ENCODE peak calls at places on chromosomes 7 and 10, in nine cellular contexts. D, M, E, C, T, W, H, F and Z are unnamed samples.

GRCh38 chr7:91843831-91844230 is 36.7 kb downstream of the MTERF1 start:
- DNase-seq in M (no peak), E (no peak), D (no peak), W (no peak), C (no peak), F (no peak), H (no peak), T (no peak), Z (no peak)

GRCh38 chr7:152424348-152425108 is 11.3 kb downstream of the KMT2C start:
- DNase-seq in C (no peak), D (no peak), H (no peak), E (no peak), T (no peak), F (no peak), M (no peak), W (no peak), Z (no peak)

GRCh38 chr7:68573271-68574000 is 1024.8 kb upstream of the AUTS2 start:
- DNase-seq in H (no peak), C (no peak), T (no peak), D (no peak), W (no peak), M (no peak), E (no peak), F (no peak), Z (no peak)

GRCh38 chr7:53110425-53110824 is 75.0 kb downstream of the POM121L12 start:
- DNase-seq in M (no peak), W (no peak), H (no peak), D (no peak), E (no peak), C (no peak), T (no peak), F (no peak), Z (no peak)

GRCh38 chr7:104982308-104982755 is 31.7 kb upstream of the KMT2E start:
- DNase-seq in H (no peak), M (no peak), T (no peak), E (no peak), C (no peak), W (no peak), D (no peak), F (no peak), Z (peak)

GRCh38 chr7:101576993-101577392 is 52.1 kb downstream of the MYL10 start:
- DNase-seq in C (no peak), F (no peak), E (no peak), T (no peak), M (no peak), W (no peak), H (no peak), D (no peak), Z (no peak)

GRCh38 chr10:132520147-132520811 is 17.3 kb upstream of the INPP5A start:
- DNase-seq in W (no peak), F (peak), T (peak), M (no peak), D (no peak), H (no peak), E (no peak), C (peak), Z (no peak)

GRCh38 chr10:116627386-116627933 is 6.7 kb downstream of the PNLIPRP2 start:
- DNase-seq in M (no peak), W (no peak), H (peak), T (peak), F (no peak), D (no peak), E (peak), C (no peak), Z (no peak)

GRCh38 chr10:93072713-93073538 is 767 bp upstream of the CYP26A1 start:
- DNase-seq in C (no peak), M (no peak), W (no peak), F (no peak), D (no peak), E (no peak), H (no peak), T (no peak), Z (no peak)

GRCh38 chr10:113104071-113104470 is 154.0 kb downstream of the TCF7L2 start:
- DNase-seq in T (no peak), D (no peak), M (peak), H (no peak), E (no peak), C (no peak), W (no peak), F (no peak), Z (no peak)

GRCh38 chr7:121578669-121579068 is 182.6 kb upstream of the FAM3C start:
- DNase-seq in E (no peak), C (no peak), M (no peak), H (no peak), F (no peak), W (no peak), D (no peak), T (no peak), Z (no peak)

GRCh38 chr7:4076701-4077294 is 605.3 kb upstream of the FOXK1 start:
- DNase-seq in W (no peak), M (no peak), E (no peak), H (no peak), D (no peak), F (no peak), C (no peak), T (peak), Z (no peak)

GRCh38 chr7:130433336-130433735 is 7.5 kb downstream of the CEP41 start:
- DNase-seq in F (no peak), D (no peak), C (no peak), T (no peak), H (no peak), M (no peak), W (no peak), E (no peak), Z (no peak)

GRCh38 chr10:86956841-86957448 is 470 bp downstream of the MMRN2 start:
- DNase-seq in E (no peak), H (peak), T (no peak), F (no peak), D (no peak), M (no peak), C (peak), W (no peak), Z (no peak)

GRCh38 chr7:102220229-102220850 is 66.3 kb upstream of the SH2B2 start:
- DNase-seq in E (no peak), M (no peak), T (no peak), F (no peak), C (no peak), D (no peak), H (no peak), W (no peak), Z (no peak)

GRCh38 chr7:131506597-131506996 is 49.8 kb downstream of the PODXL start:
- DNase-seq in W (no peak), C (no peak), M (no peak), E (no peak), T (peak), D (no peak), H (peak), F (no peak), Z (no peak)

GRCh38 chr7:6272481-6273323 is at the start of gene CYTH3:
- DNase-seq in W (peak), E (peak), D (no peak), H (peak), F (peak), T (peak), C (peak), M (peak), Z (peak)

GRCh38 chr7:128818694-128819093 is 11.5 kb upstream of the FLNC start:
- DNase-seq in D (no peak), C (no peak), H (no peak), F (no peak), E (no peak), W (no peak), M (no peak), T (no peak), Z (no peak)

GRCh38 chr10:78035025-78035424 is 1.4 kb downstream of the RPS24 start:
- DNase-seq in C (no peak), H (no peak), D (no peak), T (no peak), F (no peak), E (peak), M (no peak), W (no peak), Z (no peak)

GRCh38 chr7:66281678-66282593 is 76.8 kb downstream of the TPST1 start:
- DNase-seq in F (no peak), E (peak), D (no peak), C (no peak), T (no peak), M (no peak), W (no peak), H (no peak), Z (no peak)

GRCh38 chr10:103732339-103732738 is 123.0 kb downstream of the SH3PXD2A start:
- DNase-seq in C (no peak), E (no peak), M (no peak), W (no peak), T (no peak), H (no peak), D (no peak), F (no peak), Z (no peak)

GRCh38 chr10:133567609-133568286 is 2.4 kb upstream of the SYCE1 start:
- DNase-seq in H (no peak), C (no peak), F (no peak), T (no peak), E (no peak), M (no peak), D (no peak), W (no peak), Z (no peak)

GRCh38 chr7:21352540-21353387 is 75.1 kb upstream of the SP4 start:
- DNase-seq in F (no peak), H (no peak), E (no peak), D (no peak), M (no peak), T (no peak), C (no peak), W (peak), Z (peak)

GRCh38 chr7:6614941-6615737 is at the start of gene ZNF853:
- DNase-seq in D (no peak), W (no peak), F (no peak), C (no peak), E (no peak), M (no peak), T (no peak), H (peak), Z (no peak)

GRCh38 chr7:139777948-139778841 is at the start of gene HIPK2:
- DNase-seq in D (peak), W (peak), M (no peak), H (peak), T (peak), C (peak), E (peak), F (peak), Z (peak)
- TF ChIP-seq POLR2A in D (no peak), W (no peak), M (no peak), H (no peak), T (no peak), C (no peak), E (peak), F (no peak), Z (no peak)

GRCh38 chr7:1466524-1467271 is 7.4 kb upstream of the MICALL2 start:
- DNase-seq in W (no peak), M (no peak), C (peak), H (peak), D (no peak), T (peak), F (no peak), E (peak), Z (no peak)
- TF ChIP-seq POLR2A in W (no peak), M (no peak), C (no peak), H (peak), D (no peak), T (no peak), F (no peak), E (peak), Z (no peak)

GRCh38 chr10:100267237-100268104 is at the start of gene CWF19L1:
- DNase-seq in E (peak), M (peak), F (peak), H (peak), D (peak), C (peak), W (peak), T (peak), Z (peak)
- TF ChIP-seq POLR2A in E (peak), M (no peak), F (peak), H (peak), D (no peak), C (no peak), W (peak), T (no peak), Z (peak)

DNA sequence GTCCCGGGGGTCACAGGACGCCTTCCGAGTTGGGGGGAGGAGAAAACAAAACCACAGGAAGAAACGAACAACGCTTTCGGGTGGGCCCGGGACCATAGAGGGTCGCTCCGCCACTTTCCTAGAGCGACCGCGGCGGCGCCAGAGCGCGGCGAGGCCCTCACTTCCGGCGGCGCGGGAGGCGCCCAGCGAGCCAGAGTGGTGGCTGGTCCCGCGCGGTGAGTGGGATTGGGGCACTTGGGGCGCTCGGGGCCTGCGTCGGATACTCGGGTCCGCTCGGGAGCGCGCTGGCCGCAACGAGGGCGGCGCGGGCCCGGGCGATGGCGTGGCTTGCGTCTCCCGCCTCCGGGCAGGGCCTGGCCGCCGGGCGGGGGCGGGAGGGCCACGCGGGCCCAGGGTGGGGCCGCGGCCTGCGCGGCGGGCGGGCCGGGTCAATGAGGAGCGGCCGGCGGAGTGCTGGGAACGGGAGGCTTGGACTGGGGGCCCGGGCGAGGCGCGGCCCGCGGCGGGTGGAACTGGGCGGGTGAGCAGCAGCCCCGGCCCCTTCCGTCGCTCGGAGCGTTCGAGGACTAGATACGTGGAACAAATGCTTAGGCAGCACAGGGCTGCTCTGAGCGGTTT is at the start of gene ZNF22:
- DNase-seq in C (peak), W (peak), M (no peak), T (peak), E (no peak), D (no peak), H (peak), F (no peak), Z (peak)
- TF ChIP-seq POLR2A in C (no peak), W (peak), M (no peak), T (no peak), E (no peak), D (no peak), H (peak), F (no peak), Z (peak)